ENCODE peak calls at places on chromosome 13, in six cellular contexts. H is activated T-cell treated with anti-CD3 and anti-CD28 coated beads for 1 hour, B is T-helper 17 cell, C is NCI-H187, F is NCI-H2081 treated with DMSO at 0.1 percent for 48 hours, E is activated gamma-delta T cell. P is an unnamed sample.

GRCh38 chr13:98143601-98144500 is 957 bp downstream of the FARP1 start:
- DNase-seq in H (no peak), B (no peak), C (no peak), F (no peak), E (no peak), P (no peak)

GRCh38 chr13:112709825-112710783 is 20.3 kb downstream of the ATP11A start:
- DNase-seq in H (no peak), B (no peak), C (no peak), F (no peak), E (no peak), P (no peak)

GRCh38 chr13:27446986-27447583 is 3.3 kb downstream of the MTIF3 start:
- DNase-seq in H (no peak), B (no peak), C (no peak), F (no peak), E (no peak), P (no peak)

GRCh38 chr13:80030491-80030890 is 310.4 kb downstream of the SPRY2 start:
- DNase-seq in H (no peak), B (no peak), C (no peak), F (no peak), E (no peak), P (no peak)

GRCh38 chr13:77729502-77730221 is 32.2 kb downstream of the SLAIN1 start:
- DNase-seq in H (no peak), B (no peak), C (no peak), F (no peak), E (no peak), P (no peak)

GRCh38 chr13:113125506-113126264 is 3.1 kb downstream of the F10 start:
- DNase-seq in H (no peak), B (no peak), C (no peak), F (no peak), E (no peak), P (no peak)

GRCh38 chr13:51785592-51786424 is 18.2 kb downstream of the DHRS12 start:
- DNase-seq in H (no peak), B (no peak), C (peak; percentile 91), F (no peak), E (no peak), P (peak; percentile 98)

GRCh38 chr13:109758937-109759480 is 27.4 kb downstream of the IRS2 start:
- DNase-seq in H (no peak), B (no peak), C (no peak), F (no peak), E (no peak), P (no peak)

GRCh38 chr13:101785858-101786257 is 333.4 kb downstream of the ITGBL1 start:
- DNase-seq in H (no peak), B (no peak), C (no peak), F (peak; percentile 45), E (no peak), P (peak; percentile 46)

GRCh38 chr13:44748439-44748838 is 172.3 kb upstream of the TSC22D1 start:
- DNase-seq in H (no peak), B (no peak), C (no peak), F (no peak), E (no peak), P (no peak)

GRCh38 chr13:111956261-111957151 is 110.4 kb upstream of the SOX1 start:
- DNase-seq in H (no peak), B (no peak), C (no peak), F (no peak), E (no peak), P (no peak)

GRCh38 chr13:53174550-53174949 is 145.9 kb downstream of the OLFM4 start:
- DNase-seq in H (no peak), B (no peak), C (no peak), F (no peak), E (no peak), P (no peak)

GRCh38 chr13:102440259-102440936 is 38.5 kb upstream of the FGF14 start:
- DNase-seq in H (no peak), B (no peak), C (no peak), F (no peak), E (no peak), P (no peak)

GRCh38 chr13:66461021-66461420 is 769.1 kb downstream of the PCDH9 start:
- DNase-seq in H (no peak), B (no peak), C (no peak), F (no peak), E (no peak), P (no peak)

GRCh38 chr13:45142440-45143345 is 22.4 kb downstream of the GTF2F2 start:
- DNase-seq in H (no peak), B (no peak), C (no peak), F (no peak), E (no peak), P (no peak)

GRCh38 chr13:26914624-26915023 is 154.0 kb upstream of the GPR12 start:
- DNase-seq in H (no peak), B (no peak), C (peak; percentile 27), F (no peak), E (no peak), P (no peak)

GRCh38 chr13:76048126-76048525 is 412.0 kb downstream of the LMO7 start:
- DNase-seq in H (no peak), B (no peak), C (no peak), F (no peak), E (no peak), P (no peak)

GRCh38 chr13:34357435-34358232 is 539.7 kb downstream of the RFC3 start:
- DNase-seq in H (no peak), B (no peak), C (no peak), F (no peak), E (no peak), P (peak; percentile 69)

GRCh38 chr13:69107436-69107835 is 1000.2 kb upstream of the ATXN8OS start:
- DNase-seq in H (no peak), B (no peak), C (no peak), F (no peak), E (no peak), P (no peak)

GRCh38 chr13:114112231-114112825 is 20.1 kb downstream of the RASA3 start:
- DNase-seq in H (no peak), B (peak; percentile 4), C (no peak), F (no peak), E (no peak), P (no peak)

GRCh38 chr13:21850013-21851006 is 179.4 kb downstream of the FGF9 start:
- DNase-seq in H (no peak), B (no peak), C (no peak), F (no peak), E (no peak), P (no peak)

GRCh38 chr13:47289578-47289977 is 392.7 kb upstream of the HTR2A start:
- DNase-seq in H (no peak), B (no peak), C (no peak), F (no peak), E (no peak), P (no peak)

GRCh38 chr13:33797622-33798021 is 20.3 kb upstream of the RFC3 start:
- DNase-seq in H (no peak), B (no peak), C (no peak), F (no peak), E (no peak), P (no peak)

GRCh38 chr13:93875527-93875926 is 604.0 kb downstream of the DCT start:
- DNase-seq in H (no peak), B (no peak), C (no peak), F (no peak), E (no peak), P (no peak)

GRCh38 chr13:111898956-111899713 is 167.8 kb upstream of the SOX1 start:
- DNase-seq in H (no peak), B (no peak), C (no peak), F (no peak), E (no peak), P (no peak)

GRCh38 chr13:27289016-27289665 is 18.5 kb downstream of the RASL11A start:
- DNase-seq in H (no peak), B (no peak), C (no peak), F (no peak), E (no peak), P (no peak)

GRCh38 chr13:111537843-111538499 is 217.5 kb downstream of the TEX29 start:
- DNase-seq in H (no peak), B (no peak), C (no peak), F (no peak), E (no peak), P (no peak)

GRCh38 chr13:30865131-30866009 is 40.7 kb upstream of the MEDAG start:
- DNase-seq in H (peak; percentile 33), B (no peak), C (peak; percentile 23), F (peak; percentile 6), E (no peak), P (peak; percentile 88)

GRCh38 chr13:89457977-89458376 is 1786.8 kb downstream of the SLITRK5 start:
- DNase-seq in H (no peak), B (no peak), C (no peak), F (no peak), E (no peak), P (no peak)

GRCh38 chr13:76455960-76456359 is 430.2 kb downstream of the KCTD12 start:
- DNase-seq in H (no peak), B (no peak), C (no peak), F (no peak), E (no peak), P (no peak)